ENCODE peak calls at places on chromosomes 3 and 15, in five cellular contexts. M, X, Z, C and N are unnamed samples.

GRCh38 chr15:63894662-63894949 is 60.9 kb upstream of the HERC1 start:
- DNase-seq in X (no peak), Z (no peak), C (no peak), M (no peak), N (no peak)

GRCh38 chr3:46619845-46620778 is 7.8 kb downstream of the FAM240A start:
- DNase-seq in Z (no peak), X (no peak), M (no peak), C (no peak), N (no peak)

GRCh38 chr15:42919794-42920280 is 741 bp downstream of the TTBK2 start:
- DNase-seq in M (no peak), Z (peak; percentile 49), C (no peak), X (no peak), N (no peak)

GRCh38 chr15:63905558-63906265 is 72.0 kb upstream of the HERC1 start:
- DNase-seq in M (no peak), C (no peak), X (no peak), Z (no peak), N (no peak)

GRCh38 chr15:35669457-35670045 is 123.6 kb upstream of the DPH6 start:
- DNase-seq in X (no peak), Z (peak; percentile 41), C (no peak), M (no peak), N (no peak)

GRCh38 chr3:48067271-48067670 is 51.1 kb upstream of the MAP4 start:
- DNase-seq in X (no peak), M (no peak), C (no peak), Z (no peak), N (no peak)

GRCh38 chr3:57451150-57451846 is 92.8 kb downstream of the DNAH12 start:
- DNase-seq in X (no peak), M (no peak), C (no peak), Z (no peak), N (no peak)

GRCh38 chr15:72205273-72205672 is 7.7 kb upstream of the GRAMD2A start:
- DNase-seq in Z (no peak), C (no peak), X (no peak), M (no peak), N (no peak)

GRCh38 chr3:30609930-30610701 is 3.7 kb downstream of the TGFBR2 start:
- DNase-seq in M (no peak), C (no peak), X (no peak), Z (no peak), N (no peak)

GRCh38 chr3:22542311-22542710 is 660.8 kb upstream of the UBE2E2 start:
- DNase-seq in M (no peak), C (no peak), Z (peak; percentile 64), X (no peak), N (no peak)

GRCh38 chr3:99545941-99546580 is 92.3 kb upstream of the COL8A1 start:
- DNase-seq in M (no peak), Z (no peak), C (no peak), X (no peak), N (no peak)